ENCODE peak calls at places on chromosomes 11 and 22, in six cellular contexts. B is substantia nigra; X is CD4-positive, alpha-beta T cell; O is mesendoderm; J is aorta; G is brain microvascular endothelial cell. Q is an unnamed sample.

GRCh38 chr22:36185828-36186624 is 15.6 kb downstream of the APOL4 start:
- DNase-seq in B (no peak), X (no peak), O (no peak), J (no peak), G (no peak), Q (no peak)

GRCh38 chr11:115333951-115334350 is 170.3 kb downstream of the CADM1 start:
- DNase-seq in B (no peak), X (no peak), O (no peak), J (no peak), G (no peak), Q (no peak)

GRCh38 chr22:19867617-19868016 is 12.9 kb upstream of the GNB1L start:
- DNase-seq in B (no peak), X (no peak), O (no peak), J (peak; percentile 16), G (no peak), Q (no peak)

GRCh38 chr11:46361283-46362145 is 14.3 kb downstream of the DGKZ start:
- DNase-seq in B (no peak), X (peak; percentile 50), O (no peak), J (peak; percentile 87), G (peak; percentile 69), Q (peak; percentile 88)

GRCh38 chr11:15123849-15124248 is 9.1 kb downstream of the INSC start:
- DNase-seq in B (no peak), X (no peak), O (peak; percentile 62), J (no peak), G (peak; percentile 88), Q (no peak)

GRCh38 chr11:32830413-32830738 is 649 bp downstream of the PRRG4 start:
- DNase-seq in B (no peak), X (no peak), O (no peak), J (no peak), G (no peak), Q (no peak)

GRCh38 chr11:20417771-20418170 is 30.3 kb downstream of the PRMT3 start:
- DNase-seq in B (no peak), X (no peak), O (no peak), J (no peak), G (no peak), Q (no peak)

GRCh38 chr11:105910095-105910715 is 111.8 kb downstream of the MSANTD4 start:
- DNase-seq in B (no peak), X (no peak), O (no peak), J (no peak), G (no peak), Q (no peak)

GRCh38 chr11:72962084-72962483 is 147.9 kb downstream of the ATG16L2 start:
- DNase-seq in B (no peak), X (no peak), O (peak; percentile 31), J (no peak), G (peak; percentile 31), Q (no peak)

GRCh38 chr11:90124946-90125345 is 9.5 kb upstream of the NAALAD2 start:
- DNase-seq in B (no peak), X (no peak), O (no peak), J (no peak), G (no peak), Q (no peak)

GRCh38 chr11:17207317-17208256 is at the start of gene PIK3C2A:
- DNase-seq in B (peak; percentile 93), X (peak; percentile 86), O (peak; percentile 98), J (peak; percentile 99), G (peak; percentile 92), Q (peak; percentile 99)

GRCh38 chr11:17208257-17208999 is 642 bp upstream of the PIK3C2A start:
- DNase-seq in B (no peak), X (no peak), O (peak; percentile 96), J (peak; percentile 83), G (peak; percentile 50), Q (no peak)

GRCh38 chr11:17209939-17210245 is 2.1 kb upstream of the PIK3C2A start:
- DNase-seq in B (no peak), X (no peak), O (peak; percentile 8), J (no peak), G (no peak), Q (no peak)

DNA sequence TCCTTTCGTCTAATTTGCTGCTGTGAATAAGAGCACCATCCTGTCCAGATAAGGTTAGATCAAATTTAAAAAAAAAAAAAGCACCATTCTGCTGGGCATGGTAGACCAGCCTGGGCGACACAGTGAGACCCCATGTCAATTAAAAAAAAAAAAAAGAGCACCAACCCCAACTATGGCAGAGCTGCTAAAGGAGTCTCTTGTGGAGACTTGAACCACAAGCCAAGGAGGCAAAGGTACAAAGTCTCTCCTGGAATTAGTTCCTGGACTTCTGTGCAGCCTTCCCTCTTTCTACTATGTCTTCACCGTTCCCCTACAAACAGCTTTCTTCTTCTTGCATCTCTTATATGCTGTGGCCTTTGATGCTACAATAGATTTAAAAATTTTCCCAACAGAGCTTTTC is 1.3 kb downstream of the PIK3C2A start:
- DNase-seq in B (no peak), X (no peak), O (no peak), J (no peak), G (no peak), Q (no peak)
- H3K27ac ChIP-seq in B (no peak overlapping the region), X (no peak overlapping the region), O (no peak overlapping the region), J (no peak overlapping the region), G (no peak overlapping the region), Q (peak overlapping the region; percentile 97)

GRCh38 chr22:38255697-38256096 is 17.1 kb downstream of the TMEM184B start:
- DNase-seq in B (no peak), X (no peak), O (no peak), J (no peak), G (no peak), Q (no peak)
- H3K27ac ChIP-seq in B (no peak overlapping the region), X (no peak overlapping the region), O (no peak overlapping the region), J (peak overlapping the region; percentile 5), G (no peak overlapping the region), Q (no peak overlapping the region)

DNA sequence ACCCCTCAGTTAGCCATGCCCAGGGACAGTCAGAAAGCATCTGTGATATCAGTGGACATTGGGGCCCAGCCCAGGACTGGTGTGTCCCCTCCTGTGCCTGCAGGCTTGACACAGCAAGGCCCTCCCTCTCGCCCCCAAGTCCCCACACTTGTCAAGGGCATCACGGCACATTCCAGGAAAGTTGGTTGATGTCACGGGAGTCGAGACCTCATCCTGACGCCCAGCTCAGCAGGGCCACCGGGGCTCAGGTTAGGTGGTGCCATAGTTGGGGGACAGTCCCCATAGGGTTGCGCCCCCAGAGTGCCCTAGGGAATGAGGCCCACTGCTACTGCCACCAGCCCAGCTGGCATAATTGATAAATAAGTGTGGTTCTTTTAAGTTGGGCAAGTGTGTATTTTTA is 28.3 kb upstream of the GRAMD4 start:
- DNase-seq in B (no peak), X (no peak), O (no peak), J (peak; percentile 59), G (no peak), Q (no peak)
- H3K27ac ChIP-seq in B (no peak overlapping the region), X (no peak overlapping the region), O (no peak overlapping the region), J (no peak overlapping the region), G (peak overlapping the region; percentile 58), Q (peak overlapping the region; percentile 82)

DNA sequence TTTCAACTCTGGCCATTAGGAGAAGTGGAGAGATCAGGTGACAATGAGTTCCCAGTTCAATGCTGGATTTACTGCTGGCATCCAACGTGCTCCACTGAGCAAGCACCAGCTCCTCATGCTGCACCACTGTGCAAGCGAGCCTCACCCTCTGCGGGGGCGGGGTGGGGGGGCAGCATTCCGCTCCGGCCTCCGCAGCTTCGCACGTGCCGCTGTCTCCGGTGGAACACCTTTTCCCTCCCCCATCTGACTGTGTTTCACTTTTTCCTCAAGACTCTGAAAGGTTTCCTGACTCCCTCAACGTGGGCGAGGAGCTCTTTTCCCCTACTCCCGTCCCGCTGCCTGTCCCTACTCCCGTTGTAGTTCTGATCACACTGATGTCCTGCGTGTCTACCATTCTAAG is 835 bp upstream of the RHOD start:
- DNase-seq in B (no peak), X (no peak), O (no peak), J (no peak), G (no peak), Q (peak; percentile 85)
- H3K27ac ChIP-seq in B (no peak overlapping the region), X (no peak overlapping the region), O (no peak overlapping the region), J (peak overlapping the region; percentile 39), G (no peak overlapping the region), Q (peak overlapping the region; percentile 6)

DNA sequence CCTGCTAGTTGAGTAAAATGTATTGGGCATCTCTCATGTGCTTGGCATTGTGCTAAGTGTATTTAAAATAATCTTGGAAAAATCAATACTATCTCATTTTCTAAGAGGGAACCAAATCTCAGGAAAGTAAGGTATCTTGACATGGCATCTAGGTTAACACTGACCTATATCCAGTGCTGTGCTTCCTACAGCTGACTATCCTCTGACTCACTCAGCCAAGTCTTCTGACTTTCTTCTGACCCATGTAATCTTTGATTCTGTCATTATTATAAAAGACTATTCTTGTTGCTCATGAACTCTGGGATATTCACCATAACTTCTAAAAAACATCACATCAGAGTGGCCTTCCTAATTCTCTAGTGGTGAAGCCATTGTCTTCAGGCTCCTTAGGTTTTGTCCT is 304.1 kb upstream of the TENM4 start:
- DNase-seq in B (no peak), X (no peak), O (no peak), J (no peak), G (no peak), Q (no peak)
- H3K27ac ChIP-seq in B (no peak overlapping the region), X (no peak overlapping the region), O (no peak overlapping the region), J (no peak overlapping the region), G (no peak overlapping the region), Q (no peak overlapping the region)

GRCh38 chr22:27754888-27755480 is 46.6 kb downstream of the MN1 start:
- DNase-seq in B (no peak), X (no peak), O (no peak), J (peak; percentile 67), G (no peak), Q (peak; percentile 37)

GRCh38 chr22:27756212-27756660 is 45.3 kb downstream of the MN1 start:
- DNase-seq in B (no peak), X (no peak), O (no peak), J (peak; percentile 57), G (no peak), Q (no peak)

GRCh38 chr22:27754247-27754887 is 47.2 kb downstream of the MN1 start:
- DNase-seq in B (no peak), X (no peak), O (no peak), J (peak; percentile 77), G (no peak), Q (peak; percentile 54)

GRCh38 chr22:27757928-27758525 is 43.5 kb downstream of the MN1 start:
- DNase-seq in B (no peak), X (no peak), O (no peak), J (peak; percentile 54), G (no peak), Q (no peak)

DNA sequence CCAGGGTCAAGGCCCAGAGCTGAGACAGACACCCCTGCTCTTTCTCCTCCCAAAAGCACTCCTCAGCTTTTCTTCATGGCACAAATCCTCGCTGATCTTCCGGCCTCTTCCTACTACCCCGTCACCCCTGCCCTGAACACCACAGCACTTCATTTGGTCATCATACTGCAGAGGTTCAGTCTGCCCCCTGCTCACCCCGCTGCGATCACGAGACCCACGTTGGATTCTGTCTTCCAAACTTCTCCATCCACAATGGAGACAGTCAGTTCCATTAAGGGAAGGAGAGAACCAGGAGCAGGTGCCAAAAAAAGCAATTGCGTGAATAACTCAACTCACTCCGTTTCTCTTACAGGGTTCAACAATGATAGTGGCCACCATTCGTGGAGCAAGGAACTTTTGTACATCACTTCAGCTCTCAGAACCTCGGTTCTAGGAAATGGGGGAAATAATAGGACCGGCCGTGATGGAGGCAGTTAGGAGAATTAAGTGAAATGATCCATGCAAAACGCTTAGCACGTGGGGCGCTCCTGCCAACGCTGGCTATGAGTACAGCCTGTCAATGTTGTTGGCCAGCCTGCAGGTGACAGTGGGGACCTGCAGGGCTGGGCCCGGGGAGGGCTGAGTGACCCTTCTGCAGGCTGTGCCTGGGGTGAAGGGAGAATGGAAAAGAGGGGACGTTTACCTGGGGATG is 45.9 kb downstream of the MN1 start:
- DNase-seq in B (no peak), X (no peak), O (no peak), J (peak; percentile 70), G (no peak), Q (no peak)
- H3K27ac ChIP-seq in B (no peak overlapping the region), X (no peak overlapping the region), O (no peak overlapping the region), J (peak overlapping the region; percentile 6), G (no peak overlapping the region), Q (no peak overlapping the region)